ENCODE peak calls at places on chromosomes 7 and 10, in four cellular contexts. Y, F, X and O are unnamed samples.

GRCh38 chr10:131860806-131861440 is 39.9 kb upstream of the PPP2R2D start:
- DNase-seq in Y (no peak), F (no peak), X (no peak), O (peak)

GRCh38 chr7:69445549-69445948 is 152.7 kb upstream of the AUTS2 start:
- DNase-seq in Y (no peak), F (no peak), X (no peak), O (no peak)

GRCh38 chr7:88967432-88967831 is 171.9 kb upstream of the TEX47 start:
- DNase-seq in Y (no peak), F (no peak), X (no peak), O (no peak)

GRCh38 chr7:115635876-115636275 is 394.7 kb downstream of the TFEC start:
- DNase-seq in Y (no peak), F (no peak), X (no peak), O (no peak)

GRCh38 chr7:12943781-12944180 is 256.3 kb downstream of the ARL4A start:
- DNase-seq in Y (no peak), F (no peak), X (no peak), O (no peak)

GRCh38 chr7:116809636-116810266 is 52.6 kb upstream of the CAPZA2 start:
- DNase-seq in Y (peak), F (peak), X (peak), O (no peak)

GRCh38 chr7:158000160-158000559 is 587.5 kb downstream of the PTPRN2 start:
- DNase-seq in Y (no peak), F (no peak), X (no peak), O (no peak)

GRCh38 chr10:87771871-87772500 is 46.0 kb downstream of the ATAD1 start:
- DNase-seq in Y (no peak), F (peak), X (peak), O (no peak)

GRCh38 chr7:92964156-92964555 is 127.8 kb upstream of the CDK6 start:
- DNase-seq in Y (no peak), F (no peak), X (no peak), O (no peak)

GRCh38 chr7:100783804-100784203 is 43.5 kb downstream of the EPHB4 start:
- DNase-seq in Y (no peak), F (no peak), X (no peak), O (no peak)

GRCh38 chr10:86108696-86109095 is 257.9 kb downstream of the GRID1 start:
- DNase-seq in Y (no peak), F (no peak), X (no peak), O (no peak)

GRCh38 chr10:101512741-101513140 is 75.3 kb downstream of the POLL start:
- DNase-seq in Y (no peak), F (peak), X (peak), O (no peak)

GRCh38 chr7:47294569-47295222 is 287.2 kb downstream of the TNS3 start:
- DNase-seq in Y (peak), F (no peak), X (no peak), O (peak)